ENCODE peak calls at places on chromosomes 1 and 21, in six cellular contexts. E, A, W, P, V and G are unnamed samples.

GRCh38 chr1:68232354-68233148 is at the start of gene WLS:
- DNase-seq in E (peak; percentile 86), A (peak; percentile 66), W (peak; percentile 89), P (no peak), V (no peak), G (no peak)

GRCh38 chr1:112673589-112674439 is 645 bp upstream of the MOV10 start:
- DNase-seq in E (no peak), A (no peak), W (peak; percentile 82), P (no peak), V (peak; percentile 24), G (peak; percentile 28)

GRCh38 chr1:43947890-43948437 is 1.2 kb downstream of the IPO13 start:
- DNase-seq in E (no peak), A (no peak), W (no peak), P (no peak), V (no peak), G (no peak)

GRCh38 chr1:84611796-84612195 is 37.6 kb upstream of the CTBS start:
- DNase-seq in E (no peak), A (no peak), W (peak; percentile 71), P (peak; percentile 51), V (no peak), G (no peak)

GRCh38 chr1:22841754-22842370 is 130.8 kb downstream of the LACTBL1 start:
- DNase-seq in E (no peak), A (no peak), W (peak; percentile 17), P (no peak), V (no peak), G (no peak)

GRCh38 chr1:44256762-44257554 is 43.7 kb downstream of the DMAP1 start:
- DNase-seq in E (no peak), A (no peak), W (no peak), P (no peak), V (no peak), G (no peak)

GRCh38 chr1:61090546-61090945 is 8.2 kb downstream of the NFIA start:
- DNase-seq in E (no peak), A (no peak), W (no peak), P (no peak), V (no peak), G (no peak)

GRCh38 chr1:21572141-21572540 is 62.9 kb downstream of the ALPL start:
- DNase-seq in E (no peak), A (no peak), W (no peak), P (no peak), V (no peak), G (no peak)

GRCh38 chr1:53413175-53414001 is 45.8 kb upstream of the DMRTB1 start:
- DNase-seq in E (no peak), A (no peak), W (peak; percentile 60), P (peak; percentile 81), V (no peak), G (peak; percentile 86)

GRCh38 chr1:177432897-177433296 is 262.1 kb downstream of the BRINP2 start:
- DNase-seq in E (no peak), A (no peak), W (peak; percentile 9), P (no peak), V (no peak), G (no peak)

DNA sequence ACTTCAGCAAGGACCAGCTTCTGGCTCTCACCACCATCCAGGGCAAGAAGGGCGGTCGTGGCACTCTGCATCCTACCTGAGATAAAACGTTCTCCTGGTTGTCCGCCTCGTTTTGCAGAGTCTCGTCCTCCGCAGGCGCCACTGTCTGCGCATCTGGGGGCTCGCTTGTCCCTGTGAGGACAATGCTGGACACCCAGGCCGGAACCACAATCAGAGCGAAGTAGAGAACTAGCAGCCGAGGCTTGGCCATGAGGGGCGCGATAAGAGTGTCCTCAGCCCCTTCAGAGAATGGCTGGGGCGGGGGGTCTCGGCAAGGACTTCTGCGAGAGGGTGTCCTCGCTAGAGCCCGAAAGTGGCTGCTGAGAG is 505 bp downstream of the OLFML2B start:
- DNase-seq in E (no peak), A (no peak), W (no peak), P (no peak), V (no peak), G (no peak)
- H3K4me3 ChIP-seq in E (peak overlapping the region; percentile 57), A (peak overlapping the region; percentile 60), W (peak overlapping the region; percentile 35), P (peak overlapping the region; percentile 68), V (peak overlapping the region; percentile 80), G (no peak overlapping the region)

DNA sequence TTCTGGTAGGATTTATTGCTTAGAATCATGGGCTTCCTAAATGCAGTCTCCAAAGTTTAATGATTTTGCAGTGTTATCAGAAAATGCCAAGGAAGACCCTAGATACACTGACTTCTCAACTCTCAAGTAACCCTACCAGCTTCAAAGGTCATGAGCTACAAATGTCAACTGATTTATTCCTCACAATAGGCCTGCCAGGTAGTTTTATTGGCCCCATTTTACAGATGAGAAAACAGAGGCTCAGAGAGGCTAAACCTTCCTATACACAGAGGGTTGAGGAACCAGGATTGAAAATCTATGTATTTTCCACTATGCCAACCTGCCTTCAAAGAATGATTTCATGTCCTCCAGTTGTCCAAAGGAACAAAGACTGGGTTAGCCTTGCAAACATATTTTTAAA is 384.4 kb upstream of the POU3F1 start:
- DNase-seq in E (no peak), A (no peak), W (no peak), P (no peak), V (no peak), G (no peak)
- H3K27ac ChIP-seq in E (no peak overlapping the region), A (no peak overlapping the region), W (no peak overlapping the region), P (no peak overlapping the region), V (no peak overlapping the region), G (no peak overlapping the region)

DNA sequence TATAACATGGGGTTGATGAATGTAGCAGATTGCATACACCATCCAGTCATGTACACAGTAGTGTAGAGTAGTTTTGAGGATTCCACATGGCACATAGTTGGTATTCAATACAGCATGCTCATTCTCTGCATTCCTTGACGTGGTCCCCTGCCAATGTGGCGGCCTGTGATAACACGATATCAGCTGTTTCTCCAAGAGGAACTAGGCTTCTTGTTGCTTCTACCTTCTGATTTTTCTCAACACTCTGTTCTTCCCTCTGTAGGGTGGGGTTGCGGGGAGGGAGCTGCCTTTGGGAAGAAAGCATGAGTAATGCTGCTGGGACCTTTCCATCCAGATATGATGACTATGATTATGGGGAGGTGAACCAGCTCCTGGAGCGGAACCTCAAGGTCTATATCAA is 19.4 kb downstream of the SESN2 start:
- DNase-seq in E (no peak), A (no peak), W (no peak), P (no peak), V (no peak), G (no peak)
- H3K36me3 ChIP-seq in E (peaks cover 56% of the 10 kb centered on the region), A (peaks cover 5% of the 10 kb centered on the region), W (peaks cover 33% of the 10 kb centered on the region), P (peaks cover 9% of the 10 kb centered on the region), V (no peaks in the 10 kb centered on the region), G (peaks cover 9% of the 10 kb centered on the region)

DNA sequence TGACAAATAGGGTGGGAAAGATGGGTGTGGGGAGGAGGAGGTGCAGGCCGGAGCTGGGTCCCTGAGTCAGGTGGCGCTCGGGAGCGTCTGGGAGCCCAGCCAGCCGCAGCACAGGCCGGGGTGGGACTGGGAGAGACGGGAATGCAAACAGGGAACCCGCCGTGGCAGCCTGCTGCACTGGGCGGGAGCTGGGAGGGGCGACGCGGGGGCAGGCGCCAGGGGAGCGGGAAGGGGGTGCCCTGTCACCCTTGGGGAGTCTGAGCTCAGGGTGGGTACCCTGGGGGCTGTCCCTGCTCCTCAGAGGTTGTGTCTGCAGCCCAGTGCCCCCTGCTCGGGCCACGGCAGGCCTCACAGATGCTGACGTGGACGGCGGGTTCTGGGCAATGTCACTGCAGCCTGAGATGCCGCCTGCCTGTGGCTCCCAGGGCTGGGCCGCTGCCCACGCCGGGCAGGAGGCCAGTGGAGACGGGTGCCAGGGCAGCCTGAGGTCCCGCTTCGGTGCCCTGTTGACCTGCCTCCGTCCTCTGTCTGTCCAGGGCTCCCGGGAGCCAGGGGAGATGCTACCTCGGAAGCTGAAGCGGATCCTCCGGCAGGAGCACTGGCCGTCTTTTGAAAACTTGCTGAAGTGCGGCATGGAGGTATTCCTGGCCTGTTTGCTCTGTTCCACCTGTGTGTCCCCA is 16.6 kb upstream of the LRRC3 start:
- DNase-seq in E (peak; percentile 86), A (no peak), W (no peak), P (no peak), V (no peak), G (no peak)
- H3K4me3 ChIP-seq in E (peak overlapping the region; percentile 31), A (no peak overlapping the region), W (no peak overlapping the region), P (no peak overlapping the region), V (no peak overlapping the region), G (no peak overlapping the region)

GRCh38 chr21:19468981-19469715 is 1065.6 kb upstream of the TMPRSS15 start:
- DNase-seq in E (no peak), A (no peak), W (peak; percentile 18), P (no peak), V (no peak), G (no peak)
- H3K27ac ChIP-seq in E (no peak overlapping the region), A (no peak overlapping the region), W (no peak overlapping the region), P (no peak overlapping the region), V (no peak overlapping the region), G (no peak overlapping the region)

GRCh38 chr1:1806890-1807289 is 28.6 kb upstream of the NADK start:
- DNase-seq in E (no peak), A (no peak), W (no peak), P (no peak), V (no peak), G (no peak)
- H3K36me3 ChIP-seq in E (peaks cover 37% of the 10 kb centered on the region), A (no peaks in the 10 kb centered on the region), W (peaks cover 42% of the 10 kb centered on the region), P (peaks cover 16% of the 10 kb centered on the region), V (peaks cover 5% of the 10 kb centered on the region), G (peaks cover 41% of the 10 kb centered on the region)

DNA sequence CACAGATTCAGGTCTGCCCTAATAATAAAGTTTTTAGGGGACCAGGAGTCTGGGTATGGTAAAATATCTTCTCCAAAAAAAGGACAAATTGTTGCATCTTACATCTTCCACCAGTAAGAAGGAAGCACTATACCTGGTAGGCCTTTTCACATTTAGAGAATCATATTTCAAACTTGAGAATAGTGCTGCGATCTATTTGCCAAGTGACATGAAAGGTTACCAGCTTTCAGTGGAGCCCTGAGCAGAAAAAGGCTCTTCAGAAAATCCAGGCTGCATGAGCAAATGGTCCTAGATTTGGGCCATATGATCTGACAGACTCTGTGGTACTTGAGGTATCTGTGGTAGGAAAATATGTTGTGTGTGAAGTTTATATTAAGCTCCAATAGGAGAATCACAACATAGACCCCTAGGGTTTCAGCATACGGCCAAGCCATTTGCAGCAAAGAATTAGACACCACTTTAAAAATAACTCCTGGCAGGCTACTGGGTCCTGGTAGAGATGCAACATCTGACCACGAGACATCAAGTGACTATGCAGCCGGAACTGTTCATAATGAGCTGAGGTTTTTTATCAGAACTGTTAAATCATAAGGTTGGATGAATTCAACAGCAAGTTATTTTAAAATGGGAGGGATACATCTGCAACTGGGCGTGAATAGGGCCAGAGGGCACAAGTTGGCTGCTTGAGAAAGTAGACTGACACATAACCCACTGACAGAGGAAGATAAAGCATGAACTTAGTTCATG is 38.6 kb upstream of the CCDC190 start:
- DNase-seq in E (no peak), A (no peak), W (peak; percentile 83), P (no peak), V (no peak), G (no peak)
- H3K4me3 ChIP-seq in E (no peak overlapping the region), A (no peak overlapping the region), W (no peak overlapping the region), P (no peak overlapping the region), V (no peak overlapping the region), G (no peak overlapping the region)